ENCODE peak calls at places on chromosome 19, in four cellular contexts. One of them, this sample, is unnamed.

GRCh38 chr19:6639439-6639838 is 30.5 kb downstream of the TNFSF14 start:
- DNase-seq in H1: no peak
- DNase-seq in HepG2: no peak
- DNase-seq in GM12878: no peak
- DNase-seq in this sample: no peak

GRCh38 chr19:55654833-55655647 is at the start of gene U2AF2:
- DNase-seq in H1: peak; percentile 97
- DNase-seq in HepG2: peak; percentile 82
- DNase-seq in GM12878: no peak
- DNase-seq in this sample: peak; percentile 94

GRCh38 chr19:49556412-49557398 is 23.7 kb downstream of the NOSIP start:
- DNase-seq in H1: peak; percentile 85
- DNase-seq in HepG2: no peak
- DNase-seq in GM12878: no peak
- DNase-seq in this sample: no peak

GRCh38 chr19:17807731-17808316 is 12.9 kb downstream of the B3GNT3 start:
- DNase-seq in H1: no peak
- DNase-seq in HepG2: no peak
- DNase-seq in GM12878: no peak
- DNase-seq in this sample: no peak

GRCh38 chr19:13995017-13995728 is 10.9 kb downstream of the RFX1 start:
- DNase-seq in H1: no peak
- DNase-seq in HepG2: no peak
- DNase-seq in GM12878: no peak
- DNase-seq in this sample: no peak

GRCh38 chr19:32203161-32203560 is 142.2 kb upstream of the ZNF507 start:
- DNase-seq in H1: peak; percentile 24
- DNase-seq in HepG2: no peak
- DNase-seq in GM12878: no peak
- DNase-seq in this sample: no peak

GRCh38 chr19:18419195-18419698 is at the start of gene SSBP4:
- DNase-seq in H1: peak; percentile 87
- DNase-seq in HepG2: peak; percentile 66
- DNase-seq in GM12878: no peak
- DNase-seq in this sample: peak; percentile 84

GRCh38 chr19:38506723-38507550 is 73.4 kb downstream of the RYR1 start:
- DNase-seq in H1: peak; percentile 99
- DNase-seq in HepG2: peak; percentile 47
- DNase-seq in GM12878: peak; percentile 63
- DNase-seq in this sample: peak; percentile 99

GRCh38 chr19:3365447-3366103 is 808 bp upstream of the NFIC start:
- DNase-seq in H1: no peak
- DNase-seq in HepG2: no peak
- DNase-seq in GM12878: no peak
- DNase-seq in this sample: no peak

GRCh38 chr19:19613456-19613855 is 5.0 kb downstream of the PBX4 start:
- DNase-seq in H1: no peak
- DNase-seq in HepG2: no peak
- DNase-seq in GM12878: no peak
- DNase-seq in this sample: no peak

GRCh38 chr19:38263696-38264485 is 482 bp upstream of the SPINT2 start:
- DNase-seq in H1: no peak
- DNase-seq in HepG2: peak; percentile 35
- DNase-seq in GM12878: no peak
- DNase-seq in this sample: no peak

GRCh38 chr19:17332677-17333581 is 1.7 kb downstream of the ANO8 start:
- DNase-seq in H1: peak; percentile 77
- DNase-seq in HepG2: peak; percentile 87
- DNase-seq in GM12878: peak; percentile 40
- DNase-seq in this sample: peak; percentile 85

GRCh38 chr19:44066305-44066704 is 5.7 kb upstream of the ZNF284 start:
- DNase-seq in H1: no peak
- DNase-seq in HepG2: peak; percentile 42
- DNase-seq in GM12878: no peak
- DNase-seq in this sample: no peak

GRCh38 chr19:17394891-17395415 is 957 bp upstream of the CCDC194 start:
- DNase-seq in H1: peak; percentile 89
- DNase-seq in HepG2: no peak
- DNase-seq in GM12878: no peak
- DNase-seq in this sample: peak; percentile 84

GRCh38 chr19:16945762-16946465 is 57.1 kb downstream of the F2RL3 start:
- DNase-seq in H1: no peak
- DNase-seq in HepG2: no peak
- DNase-seq in GM12878: no peak
- DNase-seq in this sample: no peak

GRCh38 chr19:12656899-12657571 is 9.5 kb downstream of the MAN2B1 start:
- DNase-seq in H1: peak; percentile 95
- DNase-seq in HepG2: no peak
- DNase-seq in GM12878: no peak
- DNase-seq in this sample: peak; percentile 23

GRCh38 chr19:18366027-18366435 is 19.9 kb upstream of the GDF15 start:
- DNase-seq in H1: no peak
- DNase-seq in HepG2: no peak
- DNase-seq in GM12878: no peak
- DNase-seq in this sample: peak; percentile 10

GRCh38 chr19:46828484-46828883 is 22.2 kb downstream of the AP2S1 start:
- DNase-seq in H1: no peak
- DNase-seq in HepG2: no peak
- DNase-seq in GM12878: no peak
- DNase-seq in this sample: no peak

GRCh38 chr19:16375936-16376185 is 51.2 kb downstream of the KLF2 start:
- DNase-seq in H1: no peak
- DNase-seq in HepG2: no peak
- DNase-seq in GM12878: no peak
- DNase-seq in this sample: no peak

GRCh38 chr19:925087-925911 is 536 bp upstream of the ARID3A start:
- DNase-seq in H1: peak; percentile 90
- DNase-seq in HepG2: peak; percentile 82
- DNase-seq in GM12878: no peak
- DNase-seq in this sample: peak; percentile 94

GRCh38 chr19:38705197-38706019 is 38.9 kb downstream of the CAPN12 start:
- DNase-seq in H1: no peak
- DNase-seq in HepG2: no peak
- DNase-seq in GM12878: no peak
- DNase-seq in this sample: no peak

GRCh38 chr19:6590458-6591319 is at the start of gene CD70:
- DNase-seq in H1: peak; percentile 79
- DNase-seq in HepG2: no peak
- DNase-seq in GM12878: peak; percentile 88
- DNase-seq in this sample: peak; percentile 7

GRCh38 chr19:55287361-55288079 is 3.7 kb downstream of the BRSK1 start:
- DNase-seq in H1: no peak
- DNase-seq in HepG2: no peak
- DNase-seq in GM12878: no peak
- DNase-seq in this sample: no peak

GRCh38 chr19:8453616-8454015 is 8.8 kb downstream of the HNRNPM start:
- DNase-seq in H1: no peak
- DNase-seq in HepG2: no peak
- DNase-seq in GM12878: no peak
- DNase-seq in this sample: no peak

GRCh38 chr19:49081273-49081672 is 4.0 kb upstream of the SNRNP70 start:
- DNase-seq in H1: no peak
- DNase-seq in HepG2: no peak
- DNase-seq in GM12878: no peak
- DNase-seq in this sample: peak; percentile 45

GRCh38 chr19:768424-768823 is 17.5 kb downstream of the MISP start:
- DNase-seq in H1: no peak
- DNase-seq in HepG2: no peak
- DNase-seq in GM12878: no peak
- DNase-seq in this sample: no peak

GRCh38 chr19:32363175-32363574 is 17.8 kb downstream of the ZNF507 start:
- DNase-seq in H1: no peak
- DNase-seq in HepG2: peak; percentile 89
- DNase-seq in GM12878: no peak
- DNase-seq in this sample: no peak

GRCh38 chr19:44603201-44603945 is 10.0 kb upstream of the IGSF23 start:
- DNase-seq in H1: no peak
- DNase-seq in HepG2: no peak
- DNase-seq in GM12878: no peak
- DNase-seq in this sample: no peak

GRCh38 chr19:5452594-5453565 is 2.3 kb upstream of the ZNRF4 start:
- DNase-seq in H1: no peak
- DNase-seq in HepG2: peak; percentile 44
- DNase-seq in GM12878: no peak
- DNase-seq in this sample: peak; percentile 85

GRCh38 chr19:2544576-2545415 is 68.9 kb downstream of the GADD45B start:
- DNase-seq in H1: no peak
- DNase-seq in HepG2: no peak
- DNase-seq in GM12878: no peak
- DNase-seq in this sample: no peak

DNA sequence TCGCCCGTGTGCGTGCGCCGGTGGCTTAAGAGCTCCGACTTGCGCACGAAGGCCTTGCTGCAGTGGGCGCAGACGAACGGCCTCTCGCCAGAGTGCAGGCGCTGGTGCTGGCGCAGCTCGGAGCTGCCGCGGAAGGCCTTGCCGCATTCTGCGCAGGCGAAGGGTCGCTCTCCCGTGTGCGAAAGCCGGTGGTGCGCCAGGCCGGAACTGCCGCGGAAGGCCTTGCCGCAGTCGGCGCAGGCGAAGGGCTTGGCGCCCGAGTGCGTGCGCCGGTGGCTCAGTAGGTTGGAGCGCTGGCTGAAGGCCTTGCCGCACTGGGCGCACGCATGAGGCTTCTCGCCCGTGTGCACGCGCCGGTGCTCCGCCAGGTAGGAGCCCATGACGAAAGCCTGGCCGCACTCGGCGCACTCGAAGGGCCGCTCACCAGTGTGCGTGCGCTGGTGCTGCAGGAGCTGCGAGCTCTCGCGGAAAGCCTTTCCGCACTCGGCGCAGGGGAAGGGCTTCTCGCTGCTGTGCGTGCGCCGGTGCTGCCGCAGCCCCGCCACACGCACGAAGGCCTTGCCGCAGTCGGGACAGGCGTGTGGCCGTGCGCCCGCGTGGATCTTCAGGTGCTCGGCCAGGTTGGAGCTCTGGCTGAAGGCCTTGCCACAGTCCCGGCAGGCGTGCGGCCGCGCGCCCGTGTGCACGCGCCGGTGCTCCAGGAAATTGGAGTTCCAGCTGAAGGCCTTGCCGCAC is 3.1 kb upstream of the A1BG start:
- DNase-seq in H1: no peak
- DNase-seq in HepG2: no peak
- DNase-seq in GM12878: no peak
- DNase-seq in this sample: no peak
- TF ChIP-seq HDAC6 in H1: no peak
- TF ChIP-seq HDAC6 in HepG2: no peak
- TF ChIP-seq HDAC6 in GM12878: no peak
- TF ChIP-seq HDAC6 in this sample: no peak

GRCh38 chr19:10551698-10552301 is 8.1 kb downstream of the ATG4D start:
- DNase-seq in H1: no peak
- DNase-seq in HepG2: no peak
- DNase-seq in GM12878: no peak
- DNase-seq in this sample: no peak

GRCh38 chr19:10550336-10550735 is 6.6 kb downstream of the ATG4D start:
- DNase-seq in H1: no peak
- DNase-seq in HepG2: no peak
- DNase-seq in GM12878: no peak
- DNase-seq in this sample: no peak

GRCh38 chr19:10553087-10553667 is 9.5 kb downstream of the ATG4D start:
- DNase-seq in H1: no peak
- DNase-seq in HepG2: no peak
- DNase-seq in GM12878: no peak
- DNase-seq in this sample: no peak

GRCh38 chr19:10553943-10554381 is 10.3 kb downstream of the ATG4D start:
- DNase-seq in H1: no peak
- DNase-seq in HepG2: no peak
- DNase-seq in GM12878: peak; percentile 55
- DNase-seq in this sample: no peak

GRCh38 chr19:10552596-10553053 is 8.9 kb downstream of the ATG4D start:
- DNase-seq in H1: peak; percentile 85
- DNase-seq in HepG2: no peak
- DNase-seq in GM12878: no peak
- DNase-seq in this sample: peak; percentile 88
- TF ChIP-seq RFX5 in H1: no peak
- TF ChIP-seq RFX5 in HepG2: no peak
- TF ChIP-seq RFX5 in GM12878: no peak
- TF ChIP-seq RFX5 in this sample: no peak

DNA sequence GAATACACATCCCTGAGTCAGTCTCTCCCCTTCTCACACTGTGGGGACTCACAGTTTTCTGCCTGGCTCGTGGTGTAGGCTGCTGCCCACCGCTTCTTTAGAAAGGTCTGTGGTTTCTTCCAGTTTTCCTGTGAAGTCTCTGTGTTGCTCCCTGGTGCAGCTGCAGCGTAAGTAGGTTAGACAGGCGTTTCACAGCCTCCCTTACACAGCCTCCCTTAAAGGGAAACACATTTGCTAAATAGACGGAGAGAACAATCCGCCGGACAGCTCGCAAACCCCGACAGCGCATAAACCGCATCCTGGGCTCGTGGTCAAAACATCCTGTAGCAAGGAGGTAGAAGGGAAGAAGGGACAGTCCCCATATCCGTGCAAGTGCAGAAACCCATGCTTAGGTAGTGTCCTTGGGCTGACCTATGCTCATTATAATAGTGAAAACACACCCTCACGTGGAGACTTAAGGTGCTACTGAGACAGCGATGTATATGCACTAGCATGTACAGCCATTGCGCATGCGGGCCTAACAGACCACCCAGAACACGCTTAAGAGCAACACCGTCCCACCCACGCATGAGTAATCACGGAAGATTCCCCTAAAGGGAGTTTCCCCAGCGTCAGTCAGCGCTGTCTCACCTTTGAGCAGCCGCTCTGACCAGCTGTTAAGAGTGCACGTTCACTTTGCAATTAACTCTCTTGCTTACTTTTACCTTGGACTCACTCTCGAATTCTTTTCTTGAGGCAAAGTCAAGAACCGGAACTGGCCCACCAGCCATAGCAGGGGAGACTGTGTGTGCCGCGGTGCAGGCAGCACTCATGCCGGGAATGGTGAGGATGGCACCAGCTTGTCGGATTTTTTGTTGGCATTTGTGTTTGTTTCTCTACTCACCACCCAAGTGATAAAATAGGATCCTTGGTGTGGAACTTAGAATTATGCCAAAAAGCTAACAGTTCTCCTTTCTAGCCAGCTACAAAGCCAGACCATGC is 16.6 kb downstream of the SIGLEC8 start:
- DNase-seq in H1: no peak
- DNase-seq in HepG2: no peak
- DNase-seq in GM12878: peak; percentile 91
- DNase-seq in this sample: peak; percentile 52
- TF ChIP-seq HDAC6 in H1: no peak
- TF ChIP-seq HDAC6 in HepG2: no peak
- TF ChIP-seq HDAC6 in GM12878: no peak
- TF ChIP-seq HDAC6 in this sample: no peak

GRCh38 chr19:40129425-40129824 is 38.7 kb upstream of the ZNF780A start:
- DNase-seq in H1: no peak
- DNase-seq in HepG2: no peak
- DNase-seq in GM12878: no peak
- DNase-seq in this sample: no peak

GRCh38 chr19:40130013-40130412 is 39.3 kb upstream of the ZNF780A start:
- DNase-seq in H1: no peak
- DNase-seq in HepG2: no peak
- DNase-seq in GM12878: no peak
- DNase-seq in this sample: no peak

GRCh38 chr19:40136818-40137217 is 46.1 kb upstream of the ZNF780A start:
- DNase-seq in H1: no peak
- DNase-seq in HepG2: no peak
- DNase-seq in GM12878: no peak
- DNase-seq in this sample: no peak

GRCh38 chr19:40134866-40135265 is 44.1 kb upstream of the ZNF780A start:
- DNase-seq in H1: no peak
- DNase-seq in HepG2: no peak
- DNase-seq in GM12878: no peak
- DNase-seq in this sample: no peak

GRCh38 chr19:40133491-40133890 is 42.7 kb upstream of the ZNF780A start:
- DNase-seq in H1: no peak
- DNase-seq in HepG2: no peak
- DNase-seq in GM12878: no peak
- DNase-seq in this sample: no peak
- TF ChIP-seq RFX5 in H1: no peak
- TF ChIP-seq RFX5 in HepG2: no peak
- TF ChIP-seq RFX5 in GM12878: no peak
- TF ChIP-seq RFX5 in this sample: no peak

This sample was measured in K562.